ENCODE peak calls at places on chromosomes 4 and X, in four cellular contexts. One of them, this sample, is unnamed.

GRCh38 chr4:123284166-123284565 is 112.4 kb upstream of the SPRY1 start:
- DNase-seq in HepG2: no peak
- DNase-seq in K562: no peak
- DNase-seq in H1: no peak
- DNase-seq in this sample: no peak

GRCh38 chrX:152231106-152231505 is 92.7 kb upstream of the MAGEA10 start:
- DNase-seq in HepG2: no peak
- DNase-seq in K562: no peak
- DNase-seq in H1: no peak
- DNase-seq in this sample: no peak

GRCh38 chr4:170093978-170094377 is 4.2 kb upstream of the AADAT start:
- DNase-seq in HepG2: no peak
- DNase-seq in K562: no peak
- DNase-seq in H1: no peak
- DNase-seq in this sample: no peak

GRCh38 chrX:48992341-48992740 is 9.7 kb downstream of the GRIPAP1 start:
- DNase-seq in HepG2: no peak
- DNase-seq in K562: no peak
- DNase-seq in H1: no peak
- DNase-seq in this sample: no peak

GRCh38 chrX:57930051-57930450 is 19.8 kb upstream of the ZXDA start:
- DNase-seq in HepG2: no peak
- DNase-seq in K562: no peak
- DNase-seq in H1: no peak
- DNase-seq in this sample: no peak

GRCh38 chrX:109350621-109351020 is 131.3 kb downstream of the GUCY2F start:
- DNase-seq in HepG2: no peak
- DNase-seq in K562: no peak
- DNase-seq in H1: no peak
- DNase-seq in this sample: no peak

GRCh38 chrX:154797006-154797405 is 8.3 kb downstream of the MPP1 start:
- DNase-seq in HepG2: no peak
- DNase-seq in K562: no peak
- DNase-seq in H1: no peak
- DNase-seq in this sample: no peak

GRCh38 chrX:39475372-39475771 is 622.4 kb downstream of the BCOR start:
- DNase-seq in HepG2: no peak
- DNase-seq in K562: peak; percentile 22
- DNase-seq in H1: no peak
- DNase-seq in this sample: no peak

GRCh38 chrX:9272166-9272565 is 192.7 kb upstream of the TBL1X start:
- DNase-seq in HepG2: no peak
- DNase-seq in K562: no peak
- DNase-seq in H1: no peak
- DNase-seq in this sample: no peak

GRCh38 chr4:26001413-26001812 is 87.4 kb downstream of the SMIM20 start:
- DNase-seq in HepG2: no peak
- DNase-seq in K562: no peak
- DNase-seq in H1: no peak
- DNase-seq in this sample: no peak

GRCh38 chr4:3419836-3420605 is 21.7 kb upstream of the HGFAC start:
- DNase-seq in HepG2: no peak
- DNase-seq in K562: no peak
- DNase-seq in H1: no peak
- DNase-seq in this sample: no peak

GRCh38 chr4:151184523-151185458 is 85.4 kb downstream of the RPS3A start:
- DNase-seq in HepG2: peak; percentile 9
- DNase-seq in K562: no peak
- DNase-seq in H1: no peak
- DNase-seq in this sample: peak; percentile 44

GRCh38 chr4:115126487-115126886 is 13.1 kb upstream of the NDST4 start:
- DNase-seq in HepG2: no peak
- DNase-seq in K562: no peak
- DNase-seq in H1: no peak
- DNase-seq in this sample: no peak

GRCh38 chr4:83335691-83336090 is 1.0 kb upstream of the HPSE start:
- DNase-seq in HepG2: no peak
- DNase-seq in K562: no peak
- DNase-seq in H1: no peak
- DNase-seq in this sample: no peak

GRCh38 chr4:153873741-153874140 is 84.9 kb upstream of the SFRP2 start:
- DNase-seq in HepG2: no peak
- DNase-seq in K562: no peak
- DNase-seq in H1: no peak
- DNase-seq in this sample: no peak

GRCh38 chr4:1084394-1084793 is 29.0 kb downstream of the RNF212 start:
- DNase-seq in HepG2: no peak
- DNase-seq in K562: no peak
- DNase-seq in H1: no peak
- DNase-seq in this sample: no peak

GRCh38 chrX:97401586-97402101 is 517.9 kb downstream of the RPA4 start:
- DNase-seq in HepG2: no peak
- DNase-seq in K562: no peak
- DNase-seq in H1: no peak
- DNase-seq in this sample: no peak

GRCh38 chr4:75672461-75673026 is 667 bp downstream of the G3BP2 start:
- DNase-seq in HepG2: peak; percentile 36
- DNase-seq in K562: peak; percentile 78
- DNase-seq in H1: no peak
- DNase-seq in this sample: peak; percentile 22

GRCh38 chrX:153970398-153971123 is 1.1 kb downstream of the HCFC1 start:
- DNase-seq in HepG2: peak; percentile 29
- DNase-seq in K562: peak; percentile 87
- DNase-seq in H1: no peak
- DNase-seq in this sample: no peak

GRCh38 chr4:55397024-55397520 is 1.3 kb downstream of the TMEM165 start:
- DNase-seq in HepG2: no peak
- DNase-seq in K562: peak; percentile 43
- DNase-seq in H1: no peak
- DNase-seq in this sample: no peak

GRCh38 chrX:38881727-38882126 is 80.5 kb downstream of the MID1IP1 start:
- DNase-seq in HepG2: no peak
- DNase-seq in K562: no peak
- DNase-seq in H1: no peak
- DNase-seq in this sample: no peak

GRCh38 chr4:189941005-189941450 is 356 bp downstream of the FRG1 start:
- DNase-seq in HepG2: no peak
- DNase-seq in K562: no peak
- DNase-seq in H1: no peak
- DNase-seq in this sample: no peak

GRCh38 chr4:124105212-124105611 is 607.3 kb downstream of the ANKRD50 start:
- DNase-seq in HepG2: no peak
- DNase-seq in K562: no peak
- DNase-seq in H1: no peak
- DNase-seq in this sample: no peak

GRCh38 chr4:83282049-83282535 is 2.5 kb downstream of the COQ2 start:
- DNase-seq in HepG2: peak; percentile 53
- DNase-seq in K562: peak; percentile 71
- DNase-seq in H1: no peak
- DNase-seq in this sample: peak; percentile 58

GRCh38 chrX:4484266-4484665 is 770.8 kb upstream of the PRKX start:
- DNase-seq in HepG2: no peak
- DNase-seq in K562: no peak
- DNase-seq in H1: no peak
- DNase-seq in this sample: no peak

GRCh38 chr4:119861731-119862130 is 204.9 kb downstream of the MAD2L1 start:
- DNase-seq in HepG2: no peak
- DNase-seq in K562: no peak
- DNase-seq in H1: no peak
- DNase-seq in this sample: no peak

GRCh38 chr4:1201851-1202525 is 29.6 kb upstream of the SPON2 start:
- DNase-seq in HepG2: no peak
- DNase-seq in K562: peak; percentile 19
- DNase-seq in H1: no peak
- DNase-seq in this sample: no peak

GRCh38 chrX:39174761-39175417 is 373.6 kb downstream of the MID1IP1 start:
- DNase-seq in HepG2: no peak
- DNase-seq in K562: no peak
- DNase-seq in H1: no peak
- DNase-seq in this sample: no peak

GRCh38 chrX:110280954-110281353 is 36.9 kb downstream of the AMMECR1 start:
- DNase-seq in HepG2: no peak
- DNase-seq in K562: no peak
- DNase-seq in H1: no peak
- DNase-seq in this sample: no peak

GRCh38 chr4:16289872-16290554 is 63.7 kb upstream of the TAPT1 start:
- DNase-seq in HepG2: peak; percentile 7
- DNase-seq in K562: peak; percentile 34
- DNase-seq in H1: no peak
- DNase-seq in this sample: peak; percentile 7

GRCh38 chrX:147912093-147912801 is 528 bp downstream of the FMR1 start:
- DNase-seq in HepG2: no peak
- DNase-seq in K562: peak; percentile 55
- DNase-seq in H1: no peak
- DNase-seq in this sample: no peak

GRCh38 chrX:124211312-124211942 is 121.0 kb upstream of the TEX13D start:
- DNase-seq in HepG2: peak; percentile 28
- DNase-seq in K562: peak; percentile 46
- DNase-seq in H1: no peak
- DNase-seq in this sample: peak; percentile 8

GRCh38 chr4:145347684-145348083 is 134.0 kb upstream of the SMAD1 start:
- DNase-seq in HepG2: no peak
- DNase-seq in K562: no peak
- DNase-seq in H1: no peak
- DNase-seq in this sample: no peak
- TF ChIP-seq FOSL1 in HepG2: no peak
- TF ChIP-seq FOSL1 in K562: no peak
- TF ChIP-seq FOSL1 in H1: no peak
- TF ChIP-seq FOSL1 in this sample: no peak

GRCh38 chrX:140503714-140504351 is 1.0 kb downstream of the SOX3 start:
- DNase-seq in HepG2: no peak
- DNase-seq in K562: no peak
- DNase-seq in H1: no peak
- DNase-seq in this sample: no peak
- TF ChIP-seq FOSL1 in HepG2: no peak
- TF ChIP-seq FOSL1 in K562: no peak
- TF ChIP-seq FOSL1 in H1: no peak
- TF ChIP-seq FOSL1 in this sample: no peak

GRCh38 chrX:150357790-150358189 is 5.3 kb upstream of the MAMLD1 start:
- DNase-seq in HepG2: no peak
- DNase-seq in K562: no peak
- DNase-seq in H1: no peak
- DNase-seq in this sample: no peak

GRCh38 chrX:150361070-150361776 is 1.9 kb upstream of the MAMLD1 start:
- DNase-seq in HepG2: no peak
- DNase-seq in K562: peak; percentile 6
- DNase-seq in H1: no peak
- DNase-seq in this sample: no peak

GRCh38 chrX:150360331-150360730 is 2.8 kb upstream of the MAMLD1 start:
- DNase-seq in HepG2: no peak
- DNase-seq in K562: no peak
- DNase-seq in H1: no peak
- DNase-seq in this sample: no peak

GRCh38 chrX:150355898-150356297 is 7.2 kb upstream of the MAMLD1 start:
- DNase-seq in HepG2: no peak
- DNase-seq in K562: no peak
- DNase-seq in H1: no peak
- DNase-seq in this sample: no peak

DNA sequence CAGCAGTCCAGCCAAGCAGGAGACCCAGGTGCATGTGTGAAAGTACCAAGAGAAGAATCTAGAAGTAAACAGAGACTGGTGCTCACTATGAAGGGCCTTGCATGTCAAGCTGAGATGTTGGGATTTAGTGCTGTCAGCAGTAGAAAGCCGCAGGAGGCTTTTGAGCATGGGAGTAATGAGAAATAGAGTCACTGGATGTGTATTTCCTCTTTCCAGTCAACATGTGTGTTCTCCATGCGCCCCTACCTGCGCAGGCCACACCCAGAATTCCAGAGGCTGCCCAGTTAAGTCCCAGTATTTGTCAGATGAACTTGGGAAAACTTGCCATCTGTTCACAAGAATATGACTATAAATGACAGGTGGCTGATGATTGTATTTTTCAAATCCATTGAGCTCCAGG is 4.5 kb upstream of the MAMLD1 start:
- DNase-seq in HepG2: no peak
- DNase-seq in K562: no peak
- DNase-seq in H1: no peak
- DNase-seq in this sample: no peak
- TF ChIP-seq FOSL1 in HepG2: no peak
- TF ChIP-seq FOSL1 in K562: no peak
- TF ChIP-seq FOSL1 in H1: no peak
- TF ChIP-seq FOSL1 in this sample: no peak

GRCh38 chrX:101429934-101430333 is 21.9 kb downstream of the HNRNPH2 start:
- DNase-seq in HepG2: no peak
- DNase-seq in K562: no peak
- DNase-seq in H1: no peak
- DNase-seq in this sample: no peak
- TF ChIP-seq FOSL1 in HepG2: no peak
- TF ChIP-seq FOSL1 in K562: no peak
- TF ChIP-seq FOSL1 in H1: no peak
- TF ChIP-seq FOSL1 in this sample: no peak

GRCh38 chr4:36351082-36351666 is 69.8 kb downstream of the DTHD1 start:
- DNase-seq in HepG2: peak; percentile 19
- DNase-seq in K562: peak; percentile 52
- DNase-seq in H1: peak; percentile 9
- DNase-seq in this sample: peak; percentile 36
- TF ChIP-seq FOSL1 in HepG2: no peak
- TF ChIP-seq FOSL1 in K562: no peak
- TF ChIP-seq FOSL1 in H1: no peak
- TF ChIP-seq FOSL1 in this sample: no peak

GRCh38 chr4:147811878-147812277 is 80.0 kb downstream of the ARHGAP10 start:
- DNase-seq in HepG2: no peak
- DNase-seq in K562: no peak
- DNase-seq in H1: no peak
- DNase-seq in this sample: no peak

GRCh38 chr4:147814334-147814733 is 82.4 kb downstream of the ARHGAP10 start:
- DNase-seq in HepG2: no peak
- DNase-seq in K562: no peak
- DNase-seq in H1: no peak
- DNase-seq in this sample: no peak

GRCh38 chr4:147813107-147813773 is 81.4 kb downstream of the ARHGAP10 start:
- DNase-seq in HepG2: no peak
- DNase-seq in K562: no peak
- DNase-seq in H1: no peak
- DNase-seq in this sample: no peak

GRCh38 chr4:147808447-147808846 is 76.6 kb downstream of the ARHGAP10 start:
- DNase-seq in HepG2: no peak
- DNase-seq in K562: no peak
- DNase-seq in H1: no peak
- DNase-seq in this sample: no peak

GRCh38 chr4:147809171-147809570 is 77.3 kb downstream of the ARHGAP10 start:
- DNase-seq in HepG2: no peak
- DNase-seq in K562: no peak
- DNase-seq in H1: no peak
- DNase-seq in this sample: no peak
- TF ChIP-seq FOSL1 in HepG2: no peak
- TF ChIP-seq FOSL1 in K562: no peak
- TF ChIP-seq FOSL1 in H1: no peak
- TF ChIP-seq FOSL1 in this sample: no peak

DNA sequence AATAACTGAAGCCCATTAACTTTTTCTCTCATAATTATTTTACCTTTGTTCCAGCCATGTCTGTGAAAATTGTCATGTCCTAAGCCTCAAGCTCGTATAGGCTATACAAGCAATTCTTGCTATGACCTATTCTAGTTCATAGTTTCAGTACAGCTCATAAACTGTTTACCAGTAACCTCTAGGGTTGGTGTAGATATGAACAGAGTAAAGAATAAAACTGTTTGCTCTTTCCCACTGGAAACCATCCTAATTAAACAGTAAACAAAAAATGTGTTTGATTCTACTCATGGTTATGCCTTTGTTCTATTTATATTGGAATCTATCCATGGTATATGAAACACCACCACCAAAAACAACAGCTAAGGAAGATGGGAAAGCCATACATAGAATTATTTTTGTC is 1444.0 kb upstream of the PCDH7 start:
- DNase-seq in HepG2: no peak
- DNase-seq in K562: no peak
- DNase-seq in H1: no peak
- DNase-seq in this sample: no peak
- TF ChIP-seq FOSL1 in HepG2: no peak
- TF ChIP-seq FOSL1 in K562: no peak
- TF ChIP-seq FOSL1 in H1: no peak
- TF ChIP-seq FOSL1 in this sample: no peak

This sample was measured in HCT116.